ENCODE peak calls at places on chromosome 1, in five cellular contexts. K, Z, W, G and R are unnamed samples.
A peak's percentile ranks its signal among the peaks of the same experiment; 100 is the strongest.

GRCh38 chr1:18440385-18441226 is 40.1 kb upstream of the KLHDC7A start:
- DNase-seq in K (no peak), Z (no peak), W (no peak), G (no peak), R (no peak)

GRCh38 chr1:15153842-15154479 is 414 bp downstream of the TMEM51 start:
- DNase-seq in K (peak; percentile 85), Z (no peak), W (no peak), G (peak; percentile 75), R (peak; percentile 90)

GRCh38 chr1:205107327-205107726 is 14.5 kb downstream of the RBBP5 start:
- DNase-seq in K (no peak), Z (no peak), W (no peak), G (no peak), R (no peak)

GRCh38 chr1:81756872-81757271 is 43.9 kb upstream of the ADGRL2 start:
- DNase-seq in K (no peak), Z (no peak), W (no peak), G (no peak), R (no peak)

GRCh38 chr1:214541693-214542092 is 9.7 kb downstream of the PTPN14 start:
- DNase-seq in K (no peak), Z (no peak), W (no peak), G (no peak), R (no peak)

GRCh38 chr1:61097326-61097725 is 15.0 kb downstream of the NFIA start:
- DNase-seq in K (no peak), Z (no peak), W (no peak), G (no peak), R (no peak)

GRCh38 chr1:116268211-116268610 is 104.8 kb upstream of the ATP1A1 start:
- DNase-seq in K (no peak), Z (no peak), W (no peak), G (peak; percentile 62), R (no peak)

GRCh38 chr1:206834711-206835110 is 30.7 kb upstream of the IL20 start:
- DNase-seq in K (no peak), Z (no peak), W (no peak), G (peak; percentile 70), R (no peak)

GRCh38 chr1:176904057-176904815 is 260.3 kb downstream of the ASTN1 start:
- DNase-seq in K (no peak), Z (no peak), W (no peak), G (no peak), R (no peak)

GRCh38 chr1:162056043-162056442 is 13.4 kb upstream of the NOS1AP start:
- DNase-seq in K (peak; percentile 66), Z (no peak), W (peak; percentile 8), G (peak; percentile 61), R (peak; percentile 64)

GRCh38 chr1:109935451-109935900 is 24.8 kb downstream of the CSF1 start:
- DNase-seq in K (no peak), Z (no peak), W (no peak), G (no peak), R (no peak)

GRCh38 chr1:21232044-21232443 is 55.3 kb upstream of the EIF4G3 start:
- DNase-seq in K (no peak), Z (no peak), W (peak; percentile 9), G (no peak), R (peak; percentile 86)

GRCh38 chr1:212450331-212450881 is 17.7 kb downstream of the NENF start:
- DNase-seq in K (peak; percentile 44), Z (no peak), W (no peak), G (no peak), R (no peak)

GRCh38 chr1:206941766-206942418 is 4.4 kb downstream of the PIGR start:
- DNase-seq in K (no peak), Z (no peak), W (no peak), G (no peak), R (no peak)

GRCh38 chr1:15837931-15838330 is 9.6 kb upstream of the SPEN start:
- DNase-seq in K (no peak), Z (no peak), W (no peak), G (no peak), R (no peak)

DNA sequence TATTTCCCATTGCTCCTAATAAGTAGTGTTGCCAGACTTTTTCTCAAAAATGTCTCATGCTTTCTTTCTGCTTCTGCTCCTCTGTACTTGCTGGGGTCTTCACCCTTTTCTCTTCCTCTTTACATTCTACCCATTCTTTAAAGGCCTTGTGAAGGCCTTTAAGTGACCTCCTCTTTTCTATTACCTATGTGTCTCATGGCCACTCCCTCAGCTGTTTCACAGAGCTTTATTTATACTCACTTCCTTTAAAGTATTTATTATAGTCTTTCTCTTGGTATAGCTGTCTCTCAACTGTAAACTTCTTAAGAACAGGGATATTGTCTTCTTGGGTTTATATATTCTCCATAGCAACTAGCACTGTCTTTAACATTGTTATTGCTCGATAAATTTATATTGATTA is 803 bp downstream of the GOLPH3L start:
- DNase-seq in K (no peak), Z (no peak), W (no peak), G (no peak), R (no peak)
- H3K4me3 ChIP-seq in K (peak overlapping the region; percentile 85), Z (peak overlapping the region; percentile 3), W (no peak overlapping the region), G (peak overlapping the region; percentile 68), R (peak overlapping the region; percentile 59)

GRCh38 chr1:230867119-230867902 is 1.0 kb downstream of the C1orf198 start:
- DNase-seq in K (no peak), Z (no peak), W (no peak), G (no peak), R (no peak)
- H3K36me3 ChIP-seq in K (no peaks in the 10 kb centered on the region), Z (no peaks in the 10 kb centered on the region), W (no peaks in the 10 kb centered on the region), G (no peaks in the 10 kb centered on the region), R (no peaks in the 10 kb centered on the region)

GRCh38 chr1:24935615-24936484 is 5.8 kb upstream of the RUNX3 start:
- DNase-seq in K (no peak), Z (no peak), W (no peak), G (no peak), R (no peak)
- H3K27me3 ChIP-seq in K (peaks cover 39% of the 10 kb centered on the region), Z (no peaks in the 10 kb centered on the region), W (no peaks in the 10 kb centered on the region), G (peaks cover 51% of the 10 kb centered on the region), R (peaks cover 44% of the 10 kb centered on the region)

GRCh38 chr1:26863677-26864060 is 720 bp downstream of the SFN start:
- DNase-seq in K (no peak), Z (no peak), W (no peak), G (no peak), R (no peak)
- H3K4me3 ChIP-seq in K (peak overlapping the region; percentile 59), Z (no peak overlapping the region), W (no peak overlapping the region), G (peak overlapping the region; percentile 79), R (peak overlapping the region; percentile 74)

GRCh38 chr1:46630719-46631118 is 14.1 kb upstream of the MOB3C start:
- DNase-seq in K (no peak), Z (no peak), W (no peak), G (no peak), R (no peak)

GRCh38 chr1:46637444-46638083 is 21.0 kb upstream of the MOB3C start:
- DNase-seq in K (no peak), Z (no peak), W (no peak), G (no peak), R (no peak)

GRCh38 chr1:46639547-46639946 is 22.9 kb upstream of the MOB3C start:
- DNase-seq in K (no peak), Z (no peak), W (no peak), G (no peak), R (no peak)

GRCh38 chr1:46638921-46639320 is 22.3 kb upstream of the MOB3C start:
- DNase-seq in K (no peak), Z (no peak), W (no peak), G (no peak), R (no peak)

GRCh38 chr1:46635205-46635604 is 18.6 kb upstream of the MOB3C start:
- DNase-seq in K (no peak), Z (no peak), W (no peak), G (no peak), R (no peak)
- H3K36me3 ChIP-seq in K (peaks cover 71% of the 10 kb centered on the region), Z (peaks cover 5% of the 10 kb centered on the region), W (peaks cover 23% of the 10 kb centered on the region), G (peaks cover 67% of the 10 kb centered on the region), R (peaks cover 15% of the 10 kb centered on the region)